ENCODE peak calls at places on chromosomes 12 and 14, in eight cellular contexts. U, L, H, T, G, A, M and Y are unnamed samples.
A peak's percentile ranks its signal among the peaks of the same experiment; 100 is the strongest.

GRCh38 chr12:62934799-62935674 is at the start of gene PPM1H:
- DNase-seq in G (peak; percentile 7), U (peak; percentile 73), H (no peak), L (peak; percentile 98), M (peak; percentile 60), T (peak; percentile 58), A (peak; percentile 70), Y (peak; percentile 46)

GRCh38 chr12:29962276-29963035 is 178.7 kb upstream of the TMTC1 start:
- DNase-seq in G (no peak), L (no peak), T (no peak), U (no peak), M (no peak), A (no peak), H (no peak), Y (no peak)

GRCh38 chr14:37565550-37565949 is 29.5 kb downstream of the FOXA1 start:
- DNase-seq in U (no peak), L (peak; percentile 28), G (no peak), A (no peak), H (no peak), T (no peak), M (no peak), Y (no peak)

GRCh38 chr12:125683748-125684381 is 618.6 kb downstream of the AACS start:
- DNase-seq in H (no peak), M (no peak), L (peak; percentile 45), T (no peak), G (no peak), U (no peak), A (no peak), Y (no peak)

GRCh38 chr12:12194206-12194605 is 72.6 kb downstream of the LRP6 start:
- DNase-seq in U (no peak), A (no peak), L (peak; percentile 89), G (no peak), H (no peak), M (peak; percentile 56), T (no peak), Y (no peak)

GRCh38 chr12:125403145-125403789 is 338.0 kb downstream of the AACS start:
- DNase-seq in H (no peak), A (no peak), U (no peak), L (peak; percentile 58), T (no peak), M (peak; percentile 46), G (no peak), Y (no peak)

GRCh38 chr12:88556213-88556612 is 24.1 kb downstream of the KITLG start:
- DNase-seq in G (no peak), U (no peak), H (no peak), T (no peak), M (no peak), L (no peak), A (no peak), Y (no peak)

GRCh38 chr12:27571463-27571862 is 47.5 kb downstream of the PPFIBP1 start:
- DNase-seq in G (no peak), L (no peak), T (no peak), A (no peak), M (peak; percentile 88), U (no peak), H (no peak), Y (no peak)

GRCh38 chr14:91153360-91153759 is 39.5 kb downstream of the DGLUCY start:
- DNase-seq in H (no peak), G (no peak), A (no peak), T (no peak), L (peak; percentile 11), U (no peak), M (no peak), Y (no peak)

GRCh38 chr14:100610511-100611217 is 23.4 kb upstream of the BEGAIN start:
- DNase-seq in T (no peak), U (no peak), A (no peak), M (peak; percentile 60), L (peak; percentile 59), H (no peak), G (no peak), Y (no peak)

GRCh38 chr14:24264298-24264697 is 1.3 kb upstream of the TGM1 start:
- DNase-seq in T (no peak), A (no peak), H (no peak), U (peak; percentile 26), G (no peak), M (no peak), L (no peak), Y (peak; percentile 50)

GRCh38 chr14:39731912-39732311 is 299.7 kb upstream of the FBXO33 start:
- DNase-seq in A (no peak), M (peak; percentile 3), T (no peak), U (no peak), G (no peak), H (no peak), L (peak; percentile 27), Y (no peak)

GRCh38 chr12:75812341-75813018 is 219.1 kb downstream of the PHLDA1 start:
- DNase-seq in U (no peak), G (no peak), L (peak; percentile 85), T (no peak), A (no peak), M (peak; percentile 62), H (no peak), Y (no peak)

GRCh38 chr12:98372340-98373018 is 142.9 kb upstream of the TMPO start:
- DNase-seq in G (no peak), A (no peak), L (no peak), M (no peak), U (no peak), T (no peak), H (no peak), Y (no peak)

GRCh38 chr12:15701721-15702156 is 87.4 kb downstream of the EPS8 start:
- DNase-seq in T (no peak), M (peak; percentile 65), G (no peak), A (no peak), U (no peak), H (no peak), L (no peak), Y (no peak)

GRCh38 chr12:72017054-72017651 is 78.5 kb downstream of the TPH2 start:
- DNase-seq in G (peak; percentile 43), A (peak; percentile 52), U (peak; percentile 60), M (peak; percentile 68), L (peak; percentile 91), T (peak; percentile 35), H (peak; percentile 18), Y (peak; percentile 66)

GRCh38 chr12:131676544-131676943 is 34.3 kb upstream of the SFSWAP start:
- DNase-seq in M (no peak), T (no peak), A (no peak), L (no peak), U (no peak), G (no peak), H (no peak), Y (no peak)

GRCh38 chr12:103085541-103085940 is 128.1 kb downstream of the ASCL1 start:
- DNase-seq in T (no peak), M (no peak), L (no peak), U (no peak), H (no peak), A (no peak), G (no peak), Y (no peak)

GRCh38 chr14:60339571-60339970 is 90.5 kb downstream of the PPM1A start:
- DNase-seq in A (no peak), U (no peak), H (no peak), M (peak; percentile 6), L (no peak), T (no peak), G (no peak), Y (no peak)

GRCh38 chr12:95574030-95574429 is 22.8 kb upstream of the USP44 start:
- DNase-seq in M (no peak), T (peak; percentile 40), G (no peak), L (no peak), H (no peak), U (no peak), A (no peak), Y (no peak)

GRCh38 chr14:39956372-39956771 is 524.1 kb upstream of the FBXO33 start:
- DNase-seq in H (no peak), A (no peak), L (peak; percentile 26), T (no peak), U (no peak), G (no peak), M (no peak), Y (no peak)

GRCh38 chr12:116202940-116203339 is 74.6 kb downstream of the MED13L start:
- DNase-seq in H (no peak), L (no peak), A (no peak), G (no peak), T (no peak), M (peak; percentile 29), U (no peak), Y (no peak)

GRCh38 chr14:53954551-53955233 is 1.9 kb downstream of the BMP4 start:
- DNase-seq in M (peak; percentile 23), H (no peak), L (peak; percentile 69), A (peak; percentile 26), T (no peak), G (no peak), U (peak; percentile 37), Y (peak; percentile 64)

GRCh38 chr12:26863515-26863914 is 30.5 kb upstream of the ITPR2 start:
- DNase-seq in G (no peak), T (no peak), M (peak; percentile 44), U (no peak), L (peak; percentile 51), H (no peak), A (no peak), Y (no peak)

GRCh38 chr12:61780435-61780834 is 479.8 kb upstream of the USP15 start:
- DNase-seq in M (no peak), H (no peak), L (no peak), A (no peak), G (no peak), U (no peak), T (no peak), Y (no peak)

GRCh38 chr14:60648934-60649814 is at the start of gene SIX1:
- DNase-seq in L (peak; percentile 95), A (peak; percentile 57), T (peak; percentile 63), H (no peak), G (no peak), U (peak; percentile 65), M (peak; percentile 95), Y (peak; percentile 58)

GRCh38 chr14:38548091-38548490 is 292.2 kb upstream of the CLEC14A start:
- DNase-seq in L (no peak), G (no peak), U (no peak), H (no peak), T (no peak), M (no peak), A (no peak), Y (no peak)

GRCh38 chr12:22164101-22164500 is 118.1 kb downstream of the CMAS start:
- DNase-seq in G (no peak), U (no peak), T (peak; percentile 37), H (no peak), L (no peak), M (no peak), A (no peak), Y (no peak)

GRCh38 chr12:130436741-130437501 is 99.2 kb downstream of the PIWIL1 start:
- DNase-seq in H (no peak), G (no peak), L (no peak), T (no peak), A (no peak), U (no peak), M (no peak), Y (no peak)

GRCh38 chr12:103504606-103505005 is 8.8 kb upstream of the C12orf42 start:
- DNase-seq in A (no peak), U (no peak), M (no peak), H (no peak), G (no peak), T (no peak), L (no peak), Y (no peak)